ENCODE peak calls at places on chromosomes 3 and 15, in four cellular contexts. C, E, U and X are unnamed samples.

GRCh38 chr3:150049317-150049716 is 78.6 kb upstream of the PFN2 start:
- DNase-seq in C (no peak), E (no peak), U (no peak), X (no peak)

GRCh38 chr3:185983495-185984141 is 45.8 kb upstream of the TRA2B start:
- DNase-seq in E (peak; percentile 85), U (peak; percentile 45), C (peak; percentile 65), X (peak; percentile 87)

GRCh38 chr3:195240171-195240701 is 30.7 kb downstream of the XXYLT1 start:
- DNase-seq in C (no peak), U (no peak), E (no peak), X (no peak)

GRCh38 chr3:152969557-152970300 is 134.8 kb downstream of the P2RY1 start:
- DNase-seq in U (no peak), C (no peak), E (peak; percentile 24), X (no peak)

GRCh38 chr15:71440479-71441071 is 325.3 kb downstream of the THSD4 start:
- DNase-seq in C (no peak), U (peak; percentile 37), E (no peak), X (no peak)

GRCh38 chr3:61387817-61388216 is 136.6 kb upstream of the FHIT start:
- DNase-seq in C (no peak), E (no peak), U (no peak), X (no peak)

GRCh38 chr3:81622395-81622794 is 139.1 kb downstream of the GBE1 start:
- DNase-seq in C (no peak), E (no peak), U (no peak), X (no peak)

GRCh38 chr15:44250566-44250965 is 38.0 kb upstream of the GOLM2 start:
- DNase-seq in E (no peak), U (no peak), C (no peak), X (no peak)

GRCh38 chr3:37309945-37310665 is 135.7 kb upstream of the LRRFIP2 start:
- DNase-seq in U (no peak), C (no peak), E (no peak), X (no peak)

GRCh38 chr15:74790080-74790916 is 8.4 kb downstream of the CSK start:
- DNase-seq in E (peak; percentile 70), C (no peak), U (peak; percentile 45), X (peak; percentile 69)

GRCh38 chr3:42263354-42264346 is 2.3 kb downstream of the CCK start:
- DNase-seq in U (no peak), E (peak; percentile 35), C (no peak), X (peak; percentile 72)

GRCh38 chr15:55703873-55704285 is 39.1 kb downstream of the PRTG start:
- DNase-seq in C (no peak), E (no peak), U (no peak), X (no peak)

GRCh38 chr3:48558446-48559134 is 2.0 kb upstream of the PFKFB4 start:
- DNase-seq in U (no peak), C (no peak), E (peak; percentile 52), X (no peak)

GRCh38 chr3:110711130-110711832 is 360.3 kb upstream of the NECTIN3 start:
- DNase-seq in U (no peak), E (no peak), C (no peak), X (no peak)

GRCh38 chr3:12471228-12471627 is 13.1 kb upstream of the TSEN2 start:
- DNase-seq in E (peak; percentile 76), U (no peak), C (no peak), X (peak; percentile 75)

GRCh38 chr3:126441256-126441880 is 34.3 kb downstream of the ZXDC start:
- DNase-seq in U (no peak), E (no peak), C (no peak), X (no peak)

GRCh38 chr3:136728918-136729317 is 23.3 kb downstream of the STAG1 start:
- DNase-seq in U (no peak), E (no peak), C (no peak), X (no peak)
- TF ChIP-seq CTCF in U (no peak), E (no peak), C (no peak), X (no peak)

GRCh38 chr3:40528426-40528825 is 3.7 kb downstream of the ZNF621 start:
- DNase-seq in E (no peak), C (no peak), U (no peak), X (no peak)

GRCh38 chr3:40524222-40524570 is 564 bp upstream of the ZNF621 start:
- DNase-seq in U (no peak), C (no peak), E (no peak), X (no peak)

GRCh38 chr3:40523781-40524180 is 979 bp upstream of the ZNF621 start:
- DNase-seq in C (no peak), E (no peak), U (no peak), X (no peak)

GRCh38 chr3:40521254-40521653 is 3.5 kb upstream of the ZNF621 start:
- DNase-seq in C (no peak), E (no peak), U (no peak), X (no peak)

GRCh38 chr3:40524571-40525285 is at the start of gene ZNF621:
- DNase-seq in U (peak; percentile 50), C (peak; percentile 89), E (peak; percentile 93), X (peak; percentile 92)
- TF ChIP-seq CTCF in U (no peak), C (no peak), E (no peak), X (no peak)

DNA sequence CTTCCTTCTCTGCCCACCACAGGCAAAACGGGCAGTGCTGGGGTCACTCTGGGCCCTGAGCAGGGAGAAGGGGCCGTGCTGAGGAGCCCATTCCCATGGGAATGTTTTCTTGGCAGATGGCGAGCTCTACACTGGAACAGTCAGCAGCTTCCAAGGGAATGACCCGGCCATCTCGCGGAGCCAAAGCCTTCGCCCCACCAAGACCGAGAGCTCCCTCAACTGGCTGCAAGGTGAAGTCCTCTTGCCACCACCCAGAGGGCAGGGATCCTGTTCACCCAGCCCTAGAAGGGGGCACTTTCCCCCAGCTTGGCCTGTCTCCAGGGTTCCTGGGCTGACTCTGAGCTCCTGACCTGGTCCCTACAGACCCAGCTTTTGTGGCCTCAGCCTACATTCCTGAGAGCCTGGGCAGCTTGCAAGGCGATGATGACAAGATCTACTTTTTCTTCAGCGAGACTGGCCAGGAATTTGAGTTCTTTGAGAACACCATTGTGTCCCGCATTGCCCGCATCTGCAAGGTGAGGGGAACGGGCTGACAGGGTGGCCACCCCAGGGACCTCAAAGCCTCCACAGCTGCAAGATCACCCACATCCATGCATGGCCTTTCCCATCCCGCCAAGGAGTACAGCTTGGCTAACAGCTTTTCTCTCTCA is 12.4 kb downstream of the CIB1 start:
- DNase-seq in U (peak; percentile 53), C (peak; percentile 57), E (peak; percentile 66), X (peak; percentile 85)
- TF ChIP-seq CTCF in U (peak; percentile 90), C (peak; percentile 28), E (peak; percentile 62), X (peak; percentile 74)

GRCh38 chr3:113255854-113256615 is 44.7 kb downstream of the BOC start:
- DNase-seq in C (no peak), U (no peak), E (no peak), X (no peak)

GRCh38 chr3:113260980-113261920 is 49.9 kb downstream of the BOC start:
- DNase-seq in C (peak; percentile 52), U (no peak), E (no peak), X (no peak)

GRCh38 chr3:113261996-113262665 is 50.8 kb downstream of the BOC start:
- DNase-seq in C (no peak), E (no peak), U (no peak), X (no peak)

GRCh38 chr3:113255100-113255853 is 43.9 kb downstream of the BOC start:
- DNase-seq in C (no peak), U (no peak), E (no peak), X (no peak)

GRCh38 chr3:113258311-113258710 is 47.0 kb downstream of the BOC start:
- DNase-seq in U (no peak), C (no peak), E (no peak), X (no peak)
- TF ChIP-seq CTCF in U (no peak), C (no peak), E (no peak), X (no peak)

GRCh38 chr15:39801641-39802309 is 19.1 kb upstream of the FSIP1 start:
- DNase-seq in U (no peak), E (no peak), C (no peak), X (peak; percentile 50)
- TF ChIP-seq CTCF in U (peak; percentile 31), E (peak; percentile 41), C (no peak), X (no peak)

GRCh38 chr15:79307251-79307650 is 3.7 kb upstream of the TMED3 start:
- DNase-seq in C (no peak), U (no peak), E (no peak), X (no peak)
- TF ChIP-seq CTCF in C (no peak), U (no peak), E (no peak), X (no peak)

GRCh38 chr3:14206548-14207177 is 28.0 kb downstream of the LSM3 start:
- DNase-seq in U (no peak), E (no peak), C (no peak), X (no peak)
- TF ChIP-seq CTCF in U (no peak), E (no peak), C (no peak), X (no peak)

GRCh38 chr15:78233496-78233895 is 869 bp downstream of the ACSBG1 start:
- DNase-seq in C (no peak), U (no peak), E (no peak), X (no peak)
- TF ChIP-seq CTCF in C (no peak), U (no peak), E (no peak), X (no peak)

DNA sequence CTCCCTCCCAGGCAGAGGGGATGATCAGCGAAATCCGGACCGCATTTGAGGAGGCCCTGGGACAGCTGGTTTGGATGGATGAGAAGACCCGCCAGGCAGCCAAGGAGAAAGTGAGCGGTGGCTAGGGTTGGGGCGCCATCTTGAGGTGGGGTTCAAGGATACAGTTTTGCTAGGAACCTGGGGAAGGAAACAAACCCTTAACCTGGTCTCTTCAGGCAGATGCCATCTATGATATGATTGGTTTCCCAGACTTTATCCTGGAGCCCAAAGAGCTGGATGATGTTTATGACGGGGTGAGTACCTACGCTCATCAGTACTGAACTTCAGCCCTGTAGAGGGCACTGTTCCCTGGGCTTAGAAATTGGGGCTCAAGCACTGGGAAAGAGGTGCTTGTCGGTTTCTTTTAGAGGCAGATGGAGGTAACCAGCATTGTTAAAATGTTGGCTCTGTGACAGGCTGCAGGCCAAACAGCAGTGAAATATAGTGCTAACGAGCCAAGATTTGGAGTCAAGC is 9.6 kb upstream of the PSMD2 start:
- DNase-seq in U (no peak), C (no peak), E (peak; percentile 75), X (peak; percentile 90)
- TF ChIP-seq CTCF in U (peak; percentile 71), C (no peak), E (peak; percentile 81), X (peak; percentile 97)

GRCh38 chr15:84928843-84929168 is 44.3 kb downstream of the SLC28A1 start:
- DNase-seq in E (no peak), C (no peak), U (no peak), X (no peak)
- TF ChIP-seq CTCF in E (no peak), C (no peak), U (no peak), X (no peak)